ENCODE peak calls at places on chromosomes 7 and 10, in eight cellular contexts. One of them, this sample, is unnamed. For H3K4me1, the result is how much of the 10 kb centered on the place peaks cover.

GRCh38 chr7:133436014-133436428 is 183.1 kb downstream of the EXOC4 start:
- DNase-seq in cardiac muscle cell: no peak
- DNase-seq in upper lobe of right lung: no peak
- DNase-seq in fibroblast of lung: peak
- DNase-seq in astrocyte: peak
- DNase-seq in kidney: peak
- DNase-seq in prostate gland: no peak
- DNase-seq in psoas muscle: no peak
- DNase-seq in this sample: no peak

GRCh38 chr10:86663046-86663345 is 5.3 kb upstream of the LDB3 start:
- DNase-seq in cardiac muscle cell: no peak
- DNase-seq in upper lobe of right lung: no peak
- DNase-seq in fibroblast of lung: no peak
- DNase-seq in astrocyte: no peak
- DNase-seq in kidney: peak
- DNase-seq in prostate gland: no peak
- DNase-seq in psoas muscle: peak
- DNase-seq in this sample: no peak

GRCh38 chr7:20206104-20206896 is 10.9 kb downstream of the MACC1 start:
- DNase-seq in cardiac muscle cell: no peak
- DNase-seq in upper lobe of right lung: no peak
- DNase-seq in fibroblast of lung: no peak
- DNase-seq in astrocyte: no peak
- DNase-seq in kidney: no peak
- DNase-seq in prostate gland: no peak
- DNase-seq in psoas muscle: no peak
- DNase-seq in this sample: no peak

GRCh38 chr7:29291723-29292591 is 97.4 kb downstream of the CHN2 start:
- DNase-seq in cardiac muscle cell: no peak
- DNase-seq in upper lobe of right lung: no peak
- DNase-seq in fibroblast of lung: no peak
- DNase-seq in astrocyte: no peak
- DNase-seq in kidney: no peak
- DNase-seq in prostate gland: no peak
- DNase-seq in psoas muscle: no peak
- DNase-seq in this sample: no peak

GRCh38 chr7:13920053-13920697 is 69.3 kb downstream of the ETV1 start:
- DNase-seq in cardiac muscle cell: peak
- DNase-seq in upper lobe of right lung: no peak
- DNase-seq in fibroblast of lung: peak
- DNase-seq in astrocyte: peak
- DNase-seq in kidney: no peak
- DNase-seq in prostate gland: peak
- DNase-seq in psoas muscle: no peak
- DNase-seq in this sample: no peak

GRCh38 chr7:97166308-97166707 is 48.8 kb downstream of the SDHAF3 start:
- DNase-seq in cardiac muscle cell: no peak
- DNase-seq in upper lobe of right lung: no peak
- DNase-seq in fibroblast of lung: no peak
- DNase-seq in astrocyte: no peak
- DNase-seq in kidney: no peak
- DNase-seq in prostate gland: no peak
- DNase-seq in psoas muscle: no peak
- DNase-seq in this sample: no peak

GRCh38 chr7:96657347-96658010 is 52.2 kb downstream of the SEM1 start:
- DNase-seq in cardiac muscle cell: no peak
- DNase-seq in upper lobe of right lung: no peak
- DNase-seq in fibroblast of lung: no peak
- DNase-seq in astrocyte: peak
- DNase-seq in kidney: no peak
- DNase-seq in prostate gland: no peak
- DNase-seq in psoas muscle: no peak
- DNase-seq in this sample: no peak

GRCh38 chr7:111050885-111051416 is 40.0 kb upstream of the LRRN3 start:
- DNase-seq in cardiac muscle cell: no peak
- DNase-seq in upper lobe of right lung: no peak
- DNase-seq in fibroblast of lung: peak
- DNase-seq in astrocyte: no peak
- DNase-seq in kidney: no peak
- DNase-seq in prostate gland: no peak
- DNase-seq in psoas muscle: no peak
- DNase-seq in this sample: no peak

GRCh38 chr10:30986027-30986672 is 45.5 kb downstream of the ZNF438 start:
- DNase-seq in cardiac muscle cell: no peak
- DNase-seq in upper lobe of right lung: no peak
- DNase-seq in fibroblast of lung: peak
- DNase-seq in astrocyte: peak
- DNase-seq in kidney: no peak
- DNase-seq in prostate gland: no peak
- DNase-seq in psoas muscle: no peak
- DNase-seq in this sample: no peak

GRCh38 chr10:93352638-93353383 is 129.3 kb downstream of the MYOF start:
- DNase-seq in cardiac muscle cell: peak
- DNase-seq in upper lobe of right lung: no peak
- DNase-seq in fibroblast of lung: peak
- DNase-seq in astrocyte: peak
- DNase-seq in kidney: no peak
- DNase-seq in prostate gland: no peak
- DNase-seq in psoas muscle: no peak
- DNase-seq in this sample: no peak

GRCh38 chr10:121154846-121155245 is 303.7 kb downstream of the WDR11 start:
- DNase-seq in cardiac muscle cell: no peak
- DNase-seq in upper lobe of right lung: no peak
- DNase-seq in fibroblast of lung: no peak
- DNase-seq in astrocyte: peak
- DNase-seq in kidney: no peak
- DNase-seq in prostate gland: peak
- DNase-seq in psoas muscle: no peak
- DNase-seq in this sample: no peak

GRCh38 chr10:47414227-47414592 is 30.1 kb upstream of the ZNF488 start:
- DNase-seq in cardiac muscle cell: no peak
- DNase-seq in upper lobe of right lung: no peak
- DNase-seq in fibroblast of lung: no peak
- DNase-seq in astrocyte: no peak
- DNase-seq in kidney: no peak
- DNase-seq in prostate gland: no peak
- DNase-seq in psoas muscle: no peak
- DNase-seq in this sample: no peak

GRCh38 chr10:111551001-111551400 is 474.2 kb downstream of the ADRA2A start:
- DNase-seq in cardiac muscle cell: no peak
- DNase-seq in upper lobe of right lung: no peak
- DNase-seq in fibroblast of lung: no peak
- DNase-seq in astrocyte: no peak
- DNase-seq in kidney: no peak
- DNase-seq in prostate gland: no peak
- DNase-seq in psoas muscle: no peak
- DNase-seq in this sample: no peak

GRCh38 chr10:132628966-132629900 is 91.6 kb downstream of the INPP5A start:
- DNase-seq in cardiac muscle cell: no peak
- DNase-seq in upper lobe of right lung: peak
- DNase-seq in fibroblast of lung: no peak
- DNase-seq in astrocyte: no peak
- DNase-seq in kidney: peak
- DNase-seq in prostate gland: no peak
- DNase-seq in psoas muscle: peak
- DNase-seq in this sample: no peak
- H3K4me1 ChIP-seq in cardiac muscle cell: half or more
- H3K4me1 ChIP-seq in upper lobe of right lung: half or more
- H3K4me1 ChIP-seq in fibroblast of lung: under half
- H3K4me1 ChIP-seq in astrocyte: under half
- H3K4me1 ChIP-seq in kidney: under half
- H3K4me1 ChIP-seq in prostate gland: under half
- H3K4me1 ChIP-seq in psoas muscle: half or more
- H3K4me1 ChIP-seq in this sample: under half

DNA sequence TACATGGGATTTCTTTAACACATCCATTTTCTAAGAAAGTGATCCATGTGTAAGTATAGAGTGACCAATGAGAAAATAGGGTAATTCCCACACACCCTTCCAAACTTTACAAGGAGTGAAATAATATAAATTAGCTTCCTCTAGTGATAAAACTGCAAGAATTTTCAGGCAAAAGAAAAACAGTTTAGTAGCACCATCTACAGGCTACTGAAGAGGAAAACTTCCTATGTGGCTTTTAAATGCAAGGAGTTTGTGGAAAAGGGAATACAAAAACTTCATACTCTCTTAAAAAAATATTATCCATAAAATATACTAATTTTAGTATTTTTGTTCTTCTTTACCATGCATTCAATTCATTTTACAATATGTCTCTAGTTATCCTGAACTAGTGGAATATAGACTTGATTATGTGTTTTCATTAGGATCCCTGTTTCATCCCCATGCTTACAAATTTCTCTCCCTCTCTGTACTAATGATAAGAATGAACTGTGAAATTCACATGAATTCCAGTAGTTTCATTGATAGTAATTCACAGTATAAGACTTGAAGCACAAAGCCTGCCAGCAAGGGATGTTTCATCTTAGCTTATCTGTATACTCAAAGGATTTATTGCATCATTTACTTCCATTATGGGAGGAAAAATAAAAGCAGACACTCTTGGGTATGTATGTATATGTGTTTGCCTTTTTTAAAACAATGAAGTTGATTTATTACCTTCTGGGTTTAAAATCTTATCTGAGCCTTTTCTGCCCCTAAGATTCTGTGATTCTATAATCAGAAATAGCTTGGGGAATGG is 442.9 kb downstream of the AUTS2 start:
- DNase-seq in cardiac muscle cell: peak
- DNase-seq in upper lobe of right lung: no peak
- DNase-seq in fibroblast of lung: peak
- DNase-seq in astrocyte: no peak
- DNase-seq in kidney: no peak
- DNase-seq in prostate gland: no peak
- DNase-seq in psoas muscle: no peak
- DNase-seq in this sample: no peak
- TF ChIP-seq CTCF in cardiac muscle cell: peak
- TF ChIP-seq CTCF in upper lobe of right lung: peak
- TF ChIP-seq CTCF in fibroblast of lung: peak
- TF ChIP-seq CTCF in astrocyte: peak
- TF ChIP-seq CTCF in kidney: peak
- TF ChIP-seq CTCF in prostate gland: peak
- TF ChIP-seq CTCF in psoas muscle: peak
- TF ChIP-seq CTCF in this sample: peak

GRCh38 chr10:87920538-87920937 is 57.1 kb downstream of the PTEN start:
- DNase-seq in cardiac muscle cell: no peak
- DNase-seq in upper lobe of right lung: no peak
- DNase-seq in fibroblast of lung: no peak
- DNase-seq in astrocyte: no peak
- DNase-seq in kidney: no peak
- DNase-seq in prostate gland: no peak
- DNase-seq in psoas muscle: no peak
- DNase-seq in this sample: no peak
- H3K4me1 ChIP-seq in cardiac muscle cell: under half
- H3K4me1 ChIP-seq in upper lobe of right lung: under half
- H3K4me1 ChIP-seq in fibroblast of lung: under half
- H3K4me1 ChIP-seq in astrocyte: under half
- H3K4me1 ChIP-seq in kidney: under half
- H3K4me1 ChIP-seq in prostate gland: under half
- H3K4me1 ChIP-seq in psoas muscle: under half
- H3K4me1 ChIP-seq in this sample: under half

GRCh38 chr7:108596560-108596959 is 26.9 kb downstream of the DNAJB9 start:
- DNase-seq in cardiac muscle cell: no peak
- DNase-seq in upper lobe of right lung: no peak
- DNase-seq in fibroblast of lung: no peak
- DNase-seq in astrocyte: no peak
- DNase-seq in kidney: no peak
- DNase-seq in prostate gland: no peak
- DNase-seq in psoas muscle: no peak
- DNase-seq in this sample: no peak
- TF ChIP-seq CTCF in cardiac muscle cell: no peak
- TF ChIP-seq CTCF in upper lobe of right lung: no peak
- TF ChIP-seq CTCF in fibroblast of lung: no peak
- TF ChIP-seq CTCF in astrocyte: no peak
- TF ChIP-seq CTCF in kidney: no peak
- TF ChIP-seq CTCF in prostate gland: no peak
- TF ChIP-seq CTCF in psoas muscle: no peak
- TF ChIP-seq CTCF in this sample: no peak

This sample was measured in thoracic aorta.